ENCODE peak calls at places on chromosomes 1 and 21, in six cellular contexts. I, W, K, G, Y and H are unnamed samples.

GRCh38 chr1:15206418-15207030 is 40.5 kb upstream of the FHAD1 start:
- DNase-seq in K (no peak), I (no peak), W (no peak), Y (no peak), G (peak; percentile 21), H (no peak)

GRCh38 chr1:7707527-7707926 is 63.6 kb upstream of the VAMP3 start:
- DNase-seq in G (no peak), W (no peak), Y (no peak), K (no peak), I (no peak), H (no peak)

GRCh38 chr1:15222653-15223303 is 24.2 kb upstream of the FHAD1 start:
- DNase-seq in I (no peak), G (no peak), W (no peak), Y (no peak), K (no peak), H (no peak)

GRCh38 chr1:225424562-225425210 is 3.2 kb downstream of the LBR start:
- DNase-seq in I (no peak), Y (peak; percentile 93), W (no peak), G (no peak), K (no peak), H (no peak)

GRCh38 chr1:80048706-80049105 is 1042.2 kb upstream of the ADGRL4 start:
- DNase-seq in G (no peak), Y (no peak), K (no peak), W (no peak), I (no peak), H (no peak)

GRCh38 chr1:175757381-175758015 is 14.1 kb upstream of the TNR start:
- DNase-seq in Y (peak; percentile 69), W (no peak), I (peak; percentile 66), G (peak; percentile 56), K (peak; percentile 29), H (peak; percentile 24)

GRCh38 chr1:18088077-18088594 is 19.5 kb upstream of the IGSF21 start:
- DNase-seq in Y (no peak), W (no peak), K (no peak), G (no peak), I (no peak), H (no peak)

GRCh38 chr1:92444351-92444750 is 42.4 kb downstream of the GFI1 start:
- DNase-seq in K (no peak), G (no peak), Y (peak; percentile 79), W (no peak), I (no peak), H (no peak)

GRCh38 chr1:192878249-192878648 is 69.4 kb downstream of the RGS2 start:
- DNase-seq in K (no peak), W (peak; percentile 74), Y (no peak), G (peak; percentile 47), I (peak; percentile 51), H (peak; percentile 33)

GRCh38 chr1:218991089-218991488 is 182.6 kb upstream of the LYPLAL1 start:
- DNase-seq in G (no peak), I (no peak), W (no peak), K (no peak), Y (no peak), H (no peak)

DNA sequence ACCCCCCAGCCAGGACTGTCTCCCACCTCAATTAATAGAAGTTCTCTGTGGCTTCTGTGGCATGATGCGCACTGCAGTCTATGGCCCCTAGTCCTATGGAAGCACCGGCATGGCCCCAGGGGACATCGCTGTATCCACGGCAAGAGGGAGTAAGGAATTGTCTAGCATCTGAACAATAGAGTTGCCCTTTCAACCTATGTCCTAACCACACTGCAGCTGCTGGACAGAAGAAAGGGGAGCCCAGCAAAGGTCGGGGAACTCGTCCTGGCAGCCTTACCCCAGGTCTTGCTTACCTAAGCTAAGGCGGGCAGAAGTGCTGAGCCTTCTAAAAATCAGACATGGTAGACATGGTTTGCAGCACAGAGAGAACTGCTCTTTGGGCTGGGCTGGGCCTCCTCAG is 103.3 kb upstream of the EDN2 start:
- DNase-seq in W (no peak), Y (no peak), I (no peak), G (no peak), K (peak; percentile 11), H (no peak)
- H3K36me3 ChIP-seq in W (no peaks in the 10 kb centered on the region), Y (no peaks in the 10 kb centered on the region), I (no peaks in the 10 kb centered on the region), G (no peaks in the 10 kb centered on the region), K (no peaks in the 10 kb centered on the region), H (no peaks in the 10 kb centered on the region)

GRCh38 chr21:46503922-46504539 is 45.3 kb downstream of the DIP2A start:
- DNase-seq in Y (no peak), G (no peak), W (no peak), K (no peak), I (no peak), H (no peak)
- H3K36me3 ChIP-seq in Y (no peaks in the 10 kb centered on the region), G (peaks cover 26% of the 10 kb centered on the region), W (no peaks in the 10 kb centered on the region), K (peaks cover 6% of the 10 kb centered on the region), I (peaks cover 11% of the 10 kb centered on the region), H (no peaks in the 10 kb centered on the region)

GRCh38 chr1:77953907-77954306 is 25.0 kb downstream of the FUBP1 start:
- DNase-seq in I (no peak), G (no peak), Y (no peak), W (no peak), K (no peak), H (no peak)
- H3K36me3 ChIP-seq in I (peaks cover 25% of the 10 kb centered on the region), G (peaks cover 68% of the 10 kb centered on the region), Y (peaks cover 17% of the 10 kb centered on the region), W (no peaks in the 10 kb centered on the region), K (peaks cover 53% of the 10 kb centered on the region), H (peaks cover 8% of the 10 kb centered on the region)

GRCh38 chr1:226659136-226659535 is 79.9 kb downstream of the ITPKB start:
- DNase-seq in W (no peak), Y (no peak), I (peak; percentile 65), G (no peak), K (no peak), H (peak; percentile 44)

GRCh38 chr1:226659641-226660040 is 79.4 kb downstream of the ITPKB start:
- DNase-seq in G (no peak), Y (no peak), I (peak; percentile 16), W (no peak), K (no peak), H (peak; percentile 20)

GRCh38 chr1:226656601-226657277 is 82.3 kb downstream of the ITPKB start:
- DNase-seq in K (no peak), Y (no peak), W (no peak), G (no peak), I (peak; percentile 49), H (peak; percentile 66)

GRCh38 chr1:226658538-226659125 is 80.5 kb downstream of the ITPKB start:
- DNase-seq in Y (no peak), I (peak; percentile 63), K (no peak), G (no peak), W (no peak), H (peak; percentile 19)

DNA sequence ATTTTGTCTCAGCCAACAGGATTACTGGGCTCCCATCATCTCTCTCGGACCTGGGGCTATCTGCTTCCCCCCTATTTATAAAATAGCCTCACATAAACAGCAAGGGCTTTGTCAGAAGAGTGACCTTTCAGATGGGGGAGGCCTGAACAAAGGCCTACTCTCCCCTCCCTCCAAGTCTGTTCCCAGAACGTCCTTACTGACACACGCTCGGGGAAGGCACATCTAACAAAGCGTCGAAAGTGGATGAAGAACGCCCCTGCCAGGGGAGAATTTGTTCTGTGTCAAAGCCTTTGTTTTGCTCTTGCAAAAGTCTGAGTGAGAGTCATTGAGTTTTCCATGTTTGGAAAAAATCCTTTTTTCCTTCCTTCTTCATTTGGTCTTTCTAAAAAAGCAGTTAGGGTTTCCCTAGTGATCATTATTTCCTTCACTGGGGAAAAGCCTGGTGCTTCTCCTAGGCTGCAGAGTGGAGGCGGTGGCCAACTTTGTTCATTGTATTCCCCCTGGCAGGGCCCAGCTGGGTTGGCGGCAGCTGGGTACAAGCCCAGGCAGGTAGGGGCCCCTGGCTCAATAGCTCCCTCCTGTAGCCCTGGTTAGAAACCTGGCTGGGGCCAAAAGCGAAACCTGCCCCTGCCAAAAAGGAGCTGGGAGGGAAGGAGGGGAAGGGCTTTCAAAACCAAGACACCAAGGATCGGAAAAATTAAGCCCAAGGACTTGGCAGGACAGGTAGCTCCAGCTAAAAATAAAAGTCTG is 81.1 kb downstream of the ITPKB start:
- DNase-seq in I (peak; percentile 61), W (no peak), G (no peak), K (peak; percentile 80), Y (no peak), H (no peak)
- H3K36me3 ChIP-seq in I (no peaks in the 10 kb centered on the region), W (no peaks in the 10 kb centered on the region), G (no peaks in the 10 kb centered on the region), K (no peaks in the 10 kb centered on the region), Y (no peaks in the 10 kb centered on the region), H (no peaks in the 10 kb centered on the region)

GRCh38 chr1:200980873-200981272 is 42.6 kb downstream of the KIF21B start:
- DNase-seq in Y (no peak), W (no peak), K (no peak), I (no peak), G (no peak), H (no peak)

GRCh38 chr1:200985481-200985880 is 38.0 kb downstream of the KIF21B start:
- DNase-seq in G (no peak), I (no peak), K (no peak), W (no peak), Y (no peak), H (no peak)

GRCh38 chr1:200981278-200981677 is 42.2 kb downstream of the KIF21B start:
- DNase-seq in I (no peak), G (no peak), K (no peak), Y (no peak), W (no peak), H (no peak)

GRCh38 chr1:200982071-200982945 is 41.2 kb downstream of the KIF21B start:
- DNase-seq in G (no peak), K (no peak), I (no peak), Y (no peak), W (no peak), H (no peak)

DNA sequence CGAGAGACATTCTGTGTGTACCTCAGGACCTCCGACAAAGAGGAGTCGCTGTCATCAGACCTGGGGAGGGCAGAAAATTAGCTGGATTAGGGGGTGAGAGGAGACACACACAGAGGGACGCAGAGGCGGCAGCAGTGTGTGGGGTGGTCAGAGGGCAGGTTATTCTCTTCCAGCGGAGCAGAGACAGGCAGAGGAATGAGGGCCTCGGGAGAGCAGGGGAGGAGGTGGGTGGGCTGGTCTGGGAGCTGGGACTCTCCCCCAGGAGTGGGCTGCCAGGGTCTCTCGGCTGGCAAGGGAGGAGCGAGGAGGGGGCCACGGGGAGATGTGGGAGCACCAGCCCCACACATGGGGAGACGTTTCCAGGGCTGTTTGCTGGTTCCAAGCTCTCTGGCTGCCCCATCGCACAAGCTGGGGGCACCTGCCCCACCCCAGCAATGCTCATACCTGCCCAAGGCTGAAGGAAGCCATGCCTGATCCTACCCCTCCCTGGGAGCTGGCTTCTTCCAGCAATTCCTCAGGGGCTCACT is 40.4 kb downstream of the KIF21B start:
- DNase-seq in I (no peak), G (no peak), W (no peak), Y (no peak), K (no peak), H (no peak)
- H3K36me3 ChIP-seq in I (no peaks in the 10 kb centered on the region), G (no peaks in the 10 kb centered on the region), W (no peaks in the 10 kb centered on the region), Y (no peaks in the 10 kb centered on the region), K (no peaks in the 10 kb centered on the region), H (no peaks in the 10 kb centered on the region)